ENCODE peak calls at places on chromosomes 3 and 15, in nine cellular contexts. L is Caki2; P is T-helper 2 cell; J is AG08396; R is activated gamma-delta T cell treated with Interleukin-2 at 50 U/mL for 16 hours; O is retina; X is activated naive CD4-positive, alpha-beta T cell; Z is GM10248; U is A549. C is an unnamed sample.
A peak's percentile ranks its signal among the peaks of the same experiment; 100 is the strongest.

GRCh38 chr3:52084954-52085730 is 28.8 kb upstream of the DUSP7 start:
- DNase-seq in Z (no peak), O (no peak), U (no peak), P (no peak), J (no peak), R (no peak), L (no peak), X (no peak), C (no peak)

GRCh38 chr3:49359623-49360022 is 1.5 kb upstream of the GPX1 start:
- DNase-seq in O (no peak), J (no peak), P (no peak), R (no peak), Z (no peak), U (no peak), X (no peak), L (no peak), C (no peak)

GRCh38 chr3:175274056-175274455 is 414.9 kb downstream of the NAALADL2 start:
- DNase-seq in L (peak; percentile 77), Z (peak; percentile 23), P (no peak), O (no peak), U (no peak), X (no peak), R (no peak), J (no peak), C (no peak)

GRCh38 chr15:47887181-47887580 is 169.9 kb downstream of the SEMA6D start:
- DNase-seq in O (peak; percentile 77), Z (no peak), J (no peak), U (no peak), X (no peak), L (no peak), R (no peak), P (no peak), C (no peak)

GRCh38 chr15:88637841-88638625 is 783 bp upstream of the ISG20 start:
- DNase-seq in X (no peak), U (no peak), L (no peak), O (no peak), J (no peak), P (no peak), R (no peak), Z (no peak), C (peak; percentile 69)

GRCh38 chr3:14741510-14741909 is 66.6 kb downstream of the C3orf20 start:
- DNase-seq in Z (no peak), O (no peak), L (no peak), J (no peak), P (no peak), X (no peak), R (no peak), U (no peak), C (no peak)

GRCh38 chr15:41695750-41696436 is 35.7 kb downstream of the MGA start:
- DNase-seq in X (peak; percentile 3), P (no peak), J (peak; percentile 14), U (peak; percentile 8), R (peak; percentile 38), O (no peak), Z (peak; percentile 81), L (no peak), C (peak; percentile 35)

GRCh38 chr3:72818092-72818721 is 30.0 kb downstream of the SHQ1 start:
- DNase-seq in Z (no peak), R (no peak), X (no peak), O (peak; percentile 38), U (peak; percentile 21), L (peak; percentile 24), P (no peak), J (peak; percentile 25), C (peak; percentile 35)

GRCh38 chr3:52068055-52068704 is 11.8 kb upstream of the DUSP7 start:
- DNase-seq in P (no peak), X (no peak), L (no peak), Z (no peak), R (no peak), J (no peak), O (peak; percentile 64), U (no peak), C (peak; percentile 79)

GRCh38 chr3:71208273-71209095 is 375.0 kb downstream of the FOXP1 start:
- DNase-seq in R (no peak), X (no peak), L (peak; percentile 15), J (no peak), O (no peak), U (peak; percentile 33), P (no peak), Z (no peak), C (peak; percentile 59)

GRCh38 chr3:106829206-106829605 is 548.0 kb upstream of the CCDC54 start:
- DNase-seq in X (no peak), P (no peak), L (no peak), U (no peak), R (no peak), J (no peak), Z (no peak), O (no peak), C (no peak)

GRCh38 chr3:59367150-59367549 is 317.3 kb upstream of the CFAP20DC start:
- DNase-seq in U (no peak), J (no peak), Z (no peak), X (no peak), L (peak; percentile 10), O (no peak), R (no peak), P (no peak), C (no peak)

GRCh38 chr3:82087958-82088357 is 326.5 kb upstream of the GBE1 start:
- DNase-seq in X (no peak), P (no peak), Z (no peak), O (no peak), J (peak; percentile 15), R (no peak), L (no peak), U (no peak), C (peak; percentile 15)

GRCh38 chr3:15809313-15809712 is 11.5 kb upstream of the ANKRD28 start:
- DNase-seq in U (no peak), R (no peak), Z (no peak), P (no peak), X (no peak), L (no peak), O (no peak), J (no peak), C (no peak)

GRCh38 chr15:57720861-57721260 is 14.3 kb downstream of the POLR2M start:
- DNase-seq in R (no peak), P (no peak), X (no peak), J (no peak), O (no peak), Z (no peak), L (no peak), U (no peak), C (no peak)

GRCh38 chr3:155946178-155946577 is 75.7 kb downstream of the GMPS start:
- DNase-seq in R (no peak), U (no peak), Z (no peak), P (no peak), L (peak; percentile 12), O (no peak), J (peak; percentile 69), X (no peak), C (peak; percentile 18)

GRCh38 chr3:5115506-5116162 is 6.5 kb upstream of the ARL8B start:
- DNase-seq in P (no peak), U (no peak), Z (no peak), L (no peak), R (no peak), X (no peak), O (no peak), J (peak; percentile 62), C (no peak)

GRCh38 chr3:60577601-60578000 is 673.7 kb downstream of the FHIT start:
- DNase-seq in R (no peak), L (no peak), Z (no peak), O (no peak), J (no peak), P (no peak), U (no peak), X (no peak), C (no peak)

GRCh38 chr3:188421836-188422540 is 268.0 kb downstream of the LPP start:
- DNase-seq in X (no peak), R (no peak), Z (peak; percentile 27), O (no peak), L (no peak), U (no peak), J (no peak), P (no peak), C (no peak)

GRCh38 chr3:122893282-122893681 is 98.4 kb downstream of the SLC49A4 start:
- DNase-seq in X (no peak), J (no peak), O (no peak), P (no peak), Z (peak; percentile 33), L (peak; percentile 4), U (no peak), R (no peak), C (no peak)

GRCh38 chr15:50883903-50884302 is 24.6 kb upstream of the AP4E1 start:
- DNase-seq in R (no peak), J (no peak), X (no peak), U (no peak), P (no peak), L (peak; percentile 69), O (no peak), Z (peak; percentile 20), C (peak; percentile 27)

GRCh38 chr3:86895202-86895601 is 95.7 kb downstream of the VGLL3 start:
- DNase-seq in J (no peak), R (no peak), Z (no peak), U (no peak), L (no peak), O (no peak), X (no peak), P (no peak), C (no peak)

GRCh38 chr3:150391200-150391599 is 16.9 kb upstream of the TSC22D2 start:
- DNase-seq in Z (no peak), X (no peak), O (no peak), R (no peak), L (peak; percentile 12), J (peak; percentile 28), U (no peak), P (no peak), C (no peak)

GRCh38 chr15:48928877-48929538 is 34.7 kb downstream of the SHC4 start:
- DNase-seq in U (no peak), P (no peak), R (no peak), J (no peak), Z (no peak), O (no peak), X (no peak), L (no peak), C (no peak)

GRCh38 chr3:76643620-76644019 is 396.3 kb upstream of the ROBO2 start:
- DNase-seq in U (no peak), J (no peak), P (no peak), Z (no peak), X (no peak), O (no peak), R (no peak), L (no peak), C (no peak)

GRCh38 chr3:32239638-32240550 is 1.4 kb downstream of the CMTM8 start:
- DNase-seq in X (peak; percentile 6), J (peak; percentile 20), Z (peak; percentile 35), U (peak; percentile 79), L (peak; percentile 50), R (peak; percentile 40), O (peak; percentile 44), P (peak; percentile 18), C (peak; percentile 60)

GRCh38 chr3:155956508-155957411 is 86.3 kb downstream of the GMPS start:
- DNase-seq in R (no peak), J (no peak), L (no peak), U (no peak), O (no peak), Z (no peak), X (no peak), P (no peak), C (no peak)

GRCh38 chr15:67303490-67304363 is 49.1 kb downstream of the IQCH start:
- DNase-seq in U (peak; percentile 30), L (peak; percentile 32), O (no peak), X (no peak), Z (peak; percentile 30), J (no peak), R (peak; percentile 23), P (no peak), C (peak; percentile 66)

GRCh38 chr15:47523669-47524068 is 193.6 kb upstream of the SEMA6D start:
- DNase-seq in L (no peak), R (no peak), U (no peak), O (no peak), X (no peak), Z (no peak), J (peak; percentile 34), P (no peak), C (no peak)

C was measured in hepatocyte.